ENCODE peak calls at places on chromosomes 6 and 20, in nine cellular contexts. A, F, L, Q, M, H, N, G and X are unnamed samples.
A peak's percentile ranks its signal among the peaks of the same experiment; 100 is the strongest.

GRCh38 chr20:10733122-10733521 is 59.3 kb upstream of the JAG1 start:
- DNase-seq in A (no peak), F (no peak), L (no peak), Q (no peak), M (no peak), H (no peak), N (no peak), G (no peak), X (no peak)

GRCh38 chr6:48068326-48069191 is 42.4 kb downstream of the PTCHD4 start:
- DNase-seq in A (no peak), F (no peak), L (peak; percentile 66), Q (no peak), M (no peak), H (peak; percentile 30), N (no peak), G (no peak), X (peak; percentile 53)

GRCh38 chr6:119350202-119351004 is 842 bp upstream of the MAN1A1 start:
- DNase-seq in A (peak; percentile 26), F (peak; percentile 13), L (no peak), Q (peak; percentile 66), M (peak; percentile 88), H (no peak), N (peak; percentile 34), G (no peak), X (no peak)

GRCh38 chr6:159983641-159984080 is 14.8 kb downstream of the IGF2R start:
- DNase-seq in A (no peak), F (no peak), L (no peak), Q (no peak), M (no peak), H (no peak), N (no peak), G (no peak), X (no peak)

GRCh38 chr6:43924222-43924702 is 154.3 kb downstream of the VEGFA start:
- DNase-seq in A (peak; percentile 14), F (peak; percentile 12), L (no peak), Q (no peak), M (no peak), H (no peak), N (no peak), G (peak; percentile 49), X (no peak)

GRCh38 chr20:44050925-44051660 is 135.9 kb downstream of the JPH2 start:
- DNase-seq in A (no peak), F (no peak), L (no peak), Q (no peak), M (no peak), H (no peak), N (no peak), G (no peak), X (no peak)

GRCh38 chr20:32516985-32517873 is 67.9 kb downstream of the NOL4L start:
- DNase-seq in A (no peak), F (no peak), L (no peak), Q (peak; percentile 63), M (no peak), H (peak; percentile 76), N (no peak), G (peak; percentile 55), X (peak; percentile 42)

GRCh38 chr6:151757506-151757955 is 50.0 kb upstream of the ESR1 start:
- DNase-seq in A (no peak), F (no peak), L (no peak), Q (peak; percentile 16), M (no peak), H (no peak), N (no peak), G (no peak), X (no peak)

GRCh38 chr20:56708991-56709390 is 79.9 kb downstream of the TFAP2C start:
- DNase-seq in A (no peak), F (no peak), L (no peak), Q (no peak), M (no peak), H (no peak), N (no peak), G (no peak), X (no peak)

GRCh38 chr20:13397300-13397724 is 176.2 kb downstream of the ISM1 start:
- DNase-seq in A (no peak), F (no peak), L (no peak), Q (no peak), M (no peak), H (no peak), N (no peak), G (no peak), X (no peak)

GRCh38 chr6:127886603-127887002 is 14.3 kb downstream of the THEMIS start:
- DNase-seq in A (no peak), F (no peak), L (no peak), Q (no peak), M (no peak), H (no peak), N (no peak), G (no peak), X (no peak)

GRCh38 chr6:33678932-33679478 is 32.5 kb downstream of the UQCC2 start:
- DNase-seq in A (no peak), F (no peak), L (no peak), Q (no peak), M (no peak), H (no peak), N (no peak), G (no peak), X (no peak)

GRCh38 chr20:34528921-34529297 is 12.7 kb downstream of the DYNLRB1 start:
- DNase-seq in A (no peak), F (no peak), L (no peak), Q (peak; percentile 52), M (no peak), H (no peak), N (no peak), G (peak; percentile 43), X (peak; percentile 71)

GRCh38 chr6:34238507-34239239 is 2.0 kb downstream of the HMGA1 start:
- DNase-seq in A (no peak), F (no peak), L (no peak), Q (no peak), M (no peak), H (no peak), N (no peak), G (no peak), X (no peak)